ENCODE peak calls at places on chromosomes 13 and 19, in four cellular contexts. R, U, N and I are unnamed samples.
A peak's percentile ranks its signal among the peaks of the same experiment; 100 is the strongest.

GRCh38 chr13:30735025-30735967 is at the start of gene ALOX5AP:
- DNase-seq in R (no peak), U (no peak), N (peak; percentile 81), I (no peak)

GRCh38 chr13:33940898-33941297 is 122.9 kb downstream of the RFC3 start:
- DNase-seq in N (no peak), R (peak; percentile 8), U (no peak), I (no peak)

GRCh38 chr19:1854542-1855039 is 6.3 kb upstream of the REXO1 start:
- DNase-seq in R (no peak), N (peak; percentile 67), U (peak; percentile 68), I (peak; percentile 41)

GRCh38 chr19:49301165-49301865 is 23.7 kb downstream of the SLC6A16 start:
- DNase-seq in N (peak; percentile 94), R (peak; percentile 64), U (peak; percentile 67), I (peak; percentile 72)

GRCh38 chr19:17843908-17844490 is 3.8 kb downstream of the JAK3 start:
- DNase-seq in N (no peak), U (no peak), R (no peak), I (no peak)

GRCh38 chr13:58488251-58488650 is 856.7 kb downstream of the PCDH17 start:
- DNase-seq in R (no peak), N (no peak), U (no peak), I (no peak)

GRCh38 chr13:75635621-75636338 is at the start of gene LMO7:
- DNase-seq in U (peak; percentile 55), R (peak; percentile 15), N (peak; percentile 79), I (no peak)

GRCh38 chr19:32650671-32651070 is 24.3 kb downstream of the ANKRD27 start:
- DNase-seq in R (no peak), N (no peak), U (no peak), I (no peak)

GRCh38 chr19:38095411-38096308 is 128.4 kb downstream of the DPF1 start:
- DNase-seq in R (peak; percentile 70), N (peak; percentile 86), U (peak; percentile 66), I (peak; percentile 72)

GRCh38 chr13:37187110-37187509 is 81.6 kb upstream of the CSNK1A1L start:
- DNase-seq in R (no peak), N (no peak), U (no peak), I (peak; percentile 38)

GRCh38 chr19:10861118-10861651 is 10.2 kb upstream of the CARM1 start:
- DNase-seq in U (no peak), R (peak; percentile 43), N (peak; percentile 68), I (peak; percentile 45)

GRCh38 chr19:43618921-43619261 is 538 bp downstream of the ZNF428 start:
- DNase-seq in N (no peak), U (no peak), R (peak; percentile 74), I (peak; percentile 36)

GRCh38 chr13:49399801-49400472 is 43.9 kb downstream of the CAB39L start:
- DNase-seq in U (no peak), N (no peak), R (no peak), I (no peak)

GRCh38 chr13:110306960-110307696 is at the start of the genes COL4A1 and COL4A2:
- DNase-seq in R (peak; percentile 66), N (peak; percentile 61), U (peak; percentile 61), I (peak; percentile 74)

GRCh38 chr13:110415669-110416068 is 108.6 kb downstream of the COL4A2 start:
- DNase-seq in N (no peak), R (no peak), U (no peak), I (no peak)

GRCh38 chr13:109684836-109685602 is 101.4 kb downstream of the IRS2 start:
- DNase-seq in R (no peak), U (no peak), N (peak; percentile 67), I (peak; percentile 33)

GRCh38 chr19:18951721-18952281 is 10.8 kb upstream of the HOMER3 start:
- DNase-seq in N (no peak), R (peak; percentile 17), U (no peak), I (no peak)

DNA sequence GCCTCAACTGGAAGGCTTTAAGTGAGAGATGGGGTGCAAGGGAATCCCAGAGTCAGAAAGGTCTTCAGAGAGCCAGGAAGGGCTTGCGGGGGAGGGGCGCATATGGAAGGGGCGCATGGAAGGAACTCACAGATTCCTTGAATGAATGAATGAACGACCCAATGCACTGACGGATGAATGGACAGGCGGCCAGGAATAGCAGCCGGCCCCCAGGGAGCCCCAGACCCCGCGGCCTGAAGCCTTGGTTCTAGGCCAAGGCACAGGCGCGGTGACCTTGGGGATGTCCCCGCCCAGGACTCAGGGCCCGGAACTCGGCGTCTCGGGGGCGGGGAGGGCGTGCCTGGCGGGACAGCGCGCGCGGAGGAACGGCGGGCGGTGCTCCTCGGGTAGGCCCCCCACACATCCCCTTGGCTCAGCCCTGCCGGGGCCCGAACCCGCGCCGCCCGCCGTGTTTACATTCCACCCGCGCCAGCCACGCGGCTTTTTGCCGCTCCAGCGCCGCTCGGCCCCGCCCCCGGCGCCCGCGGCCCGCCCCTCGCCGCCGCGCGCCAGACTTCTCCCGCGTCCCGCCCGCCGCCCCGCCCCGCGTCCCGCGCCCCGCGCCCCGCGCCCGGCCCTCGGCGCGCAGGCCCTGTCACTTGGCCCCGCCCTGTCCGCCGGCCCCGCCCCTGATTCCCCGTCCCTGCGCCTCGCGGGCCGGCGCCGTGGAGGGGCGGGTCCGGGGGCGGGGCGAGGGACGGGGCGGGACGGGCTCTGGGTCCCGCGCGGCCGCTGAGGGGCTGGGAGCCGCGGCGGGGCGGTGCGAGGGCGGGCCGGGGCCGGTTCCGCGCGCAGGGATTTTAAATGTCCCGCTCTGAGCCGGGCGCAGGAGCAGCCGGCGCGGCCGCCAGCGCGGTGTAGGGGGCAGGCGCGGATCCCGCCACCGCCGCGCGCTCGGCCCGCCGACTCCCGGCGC is at the start of gene CCNE1:
- DNase-seq in U (peak; percentile 97), R (peak; percentile 82), N (peak; percentile 97), I (peak; percentile 74)
- H3K27ac ChIP-seq in U (no peak within 1 kb of the TSS), R (no peak within 1 kb of the TSS), N (peak within 1 kb of the TSS; percentile 68), I (no peak within 1 kb of the TSS)

DNA sequence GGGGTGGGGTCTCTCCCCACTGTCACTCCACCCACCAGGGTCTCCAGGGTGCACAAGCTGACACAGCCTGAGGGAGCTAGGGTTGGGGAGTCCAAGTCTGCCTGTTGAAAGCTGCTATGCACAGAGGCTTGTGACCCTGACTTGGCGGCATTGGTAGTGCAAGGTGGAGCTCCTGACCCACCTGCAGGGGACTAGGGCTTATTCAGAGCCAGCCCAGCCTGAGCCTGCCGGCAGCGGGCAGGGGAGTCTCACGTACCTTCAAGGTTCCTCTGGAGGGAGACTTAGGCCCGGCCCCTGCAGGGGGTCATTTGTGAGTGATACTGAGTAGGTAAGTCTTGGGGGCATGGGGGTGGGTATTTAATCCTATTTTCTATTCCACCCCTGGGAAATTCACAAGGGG is 4.7 kb downstream of the KCTD15 start:
- DNase-seq in R (no peak), N (no peak), U (no peak), I (no peak)
- TF ChIP-seq CTCF in R (no peak), N (no peak), U (no peak), I (no peak)

DNA sequence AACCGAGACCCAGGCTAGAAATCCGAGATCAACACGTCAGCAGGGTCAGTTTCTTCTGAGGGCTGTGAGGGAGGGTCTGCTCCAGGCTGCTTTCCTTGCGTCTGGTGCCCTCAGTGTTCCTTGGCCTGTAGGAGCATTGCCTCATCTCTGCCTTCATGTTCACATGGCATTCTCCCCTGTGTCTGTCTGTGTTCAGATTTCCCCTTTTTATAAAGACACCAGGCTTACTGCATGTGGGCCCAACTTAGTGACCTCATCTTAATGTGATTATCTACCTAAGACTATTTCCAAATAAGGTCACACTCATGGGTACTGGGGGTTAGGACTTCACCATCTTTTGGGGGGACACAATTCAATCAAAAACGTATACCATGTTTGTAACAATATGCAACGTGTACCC is 57.2 kb upstream of the C1QTNF9 start:
- DNase-seq in U (no peak), R (no peak), N (no peak), I (no peak)
- H3K27ac ChIP-seq in U (no peak overlapping the region), R (no peak overlapping the region), N (peak overlapping the region; percentile 52), I (no peak overlapping the region)

GRCh38 chr19:55444720-55445045 is 1.6 kb upstream of the SHISA7 start:
- DNase-seq in N (no peak), R (no peak), U (no peak), I (no peak)

GRCh38 chr19:55446060-55446459 is 3.0 kb upstream of the SHISA7 start:
- DNase-seq in N (no peak), R (no peak), U (no peak), I (no peak)

GRCh38 chr19:55443824-55444719 is 972 bp upstream of the SHISA7 start:
- DNase-seq in R (no peak), U (no peak), N (no peak), I (no peak)

GRCh38 chr19:55449469-55449868 is 6.4 kb upstream of the SHISA7 start:
- DNase-seq in U (no peak), R (no peak), N (no peak), I (no peak)

DNA sequence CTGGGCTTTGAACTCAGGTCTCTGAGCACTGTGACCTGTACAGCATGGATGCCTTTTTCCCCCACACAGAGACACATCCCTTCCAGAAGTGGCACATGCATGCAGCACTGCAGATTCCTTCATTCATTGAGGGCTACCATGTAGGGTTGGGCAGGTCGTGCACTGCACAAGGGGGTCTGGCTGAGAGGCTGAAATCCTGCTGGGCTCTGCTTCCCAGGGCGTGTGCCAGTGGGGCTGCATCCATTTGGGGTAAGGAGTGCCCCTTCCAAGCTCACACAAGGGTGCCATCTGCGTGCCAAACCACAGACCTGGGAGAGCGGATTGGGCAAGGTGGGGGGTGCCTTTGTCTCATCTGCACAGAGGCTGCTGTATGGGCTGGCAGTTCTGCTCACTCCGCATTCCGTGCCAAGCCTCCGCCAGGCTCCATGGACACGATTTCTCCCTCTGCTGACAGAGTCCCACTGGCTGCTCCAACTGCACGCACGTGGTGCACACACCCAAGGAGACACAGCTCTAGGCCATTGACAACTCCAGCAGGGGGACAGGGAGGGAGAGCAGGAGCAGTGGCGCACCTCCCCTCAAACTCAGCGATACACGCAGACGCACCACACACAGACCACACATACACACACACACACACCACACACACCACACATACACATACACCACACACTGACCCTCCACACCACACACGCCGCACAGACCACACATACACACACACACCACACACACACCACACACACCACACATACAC is 4.5 kb upstream of the SHISA7 start:
- DNase-seq in U (no peak), N (no peak), R (no peak), I (no peak)
- TF ChIP-seq CTCF in U (no peak), N (no peak), R (no peak), I (no peak)

DNA sequence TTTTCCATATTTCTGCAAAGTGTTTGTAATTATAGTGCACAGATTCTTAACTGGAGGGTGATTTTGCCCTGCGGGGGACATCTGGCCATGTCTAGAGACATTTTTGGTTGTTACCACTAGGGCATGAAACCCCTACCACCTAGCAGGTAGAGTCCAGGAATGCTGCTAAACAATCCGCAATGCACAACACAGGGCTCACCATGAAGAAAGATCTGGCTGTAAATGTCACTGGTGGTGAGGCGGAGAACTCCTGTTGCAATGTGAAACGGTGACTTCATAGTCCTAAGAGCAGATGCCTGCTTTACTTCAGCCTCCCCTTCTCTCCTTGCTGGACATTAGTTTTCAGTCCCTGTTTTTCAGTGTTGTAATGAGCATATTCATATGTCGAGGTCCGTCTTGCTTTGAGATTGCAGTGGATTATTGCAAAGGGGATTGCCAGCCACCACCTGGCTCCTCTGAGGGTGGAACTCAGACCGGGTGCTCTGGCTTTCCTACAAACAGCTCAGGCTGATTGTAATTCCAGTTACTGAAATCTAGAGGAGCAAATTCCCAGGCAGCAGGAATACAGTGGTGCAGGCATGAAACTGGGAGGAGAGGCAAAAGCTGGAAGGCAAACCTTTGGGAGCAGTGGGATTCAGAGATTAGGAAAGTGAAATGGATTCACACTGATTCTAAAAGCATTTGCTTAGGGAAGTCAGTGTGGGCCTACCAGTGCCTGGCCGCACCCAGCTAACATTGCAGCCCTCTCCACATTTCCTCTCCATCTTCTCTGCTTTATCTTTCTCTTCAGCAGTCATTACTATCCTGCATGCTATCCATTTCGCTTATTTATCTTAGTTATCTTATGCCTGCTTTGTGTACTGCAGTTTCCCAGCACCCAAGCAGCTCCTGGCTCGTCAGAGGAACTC is 76.1 kb upstream of the PCDH8 start:
- DNase-seq in R (no peak), U (no peak), N (no peak), I (no peak)
- H3K27ac ChIP-seq in R (no peak overlapping the region), U (no peak overlapping the region), N (no peak overlapping the region), I (no peak overlapping the region)